ENCODE peak calls at places on chromosomes 2 and 18, in five cellular contexts. One of them, this sample, is unnamed.
A peak's percentile ranks its signal among the peaks of the same experiment; 100 is the strongest.

GRCh38 chr2:236859896-236860295 is 225.8 kb upstream of the COPS8 start:
- DNase-seq in GM13977: no peak
- DNase-seq in Kasumi-1: no peak
- DNase-seq in NCI-H345: no peak
- DNase-seq in NCI-H1417 treated with DMSO at 0.1 percent for 48 hours: no peak
- DNase-seq in this sample: no peak

GRCh38 chr18:3321133-3321812 is 59.3 kb downstream of the MYL12B start:
- DNase-seq in GM13977: no peak
- DNase-seq in Kasumi-1: no peak
- DNase-seq in NCI-H345: no peak
- DNase-seq in NCI-H1417 treated with DMSO at 0.1 percent for 48 hours: no peak
- DNase-seq in this sample: no peak

GRCh38 chr2:191045141-191045540 is 31.2 kb upstream of the STAT1 start:
- DNase-seq in GM13977: no peak
- DNase-seq in Kasumi-1: no peak
- DNase-seq in NCI-H345: no peak
- DNase-seq in NCI-H1417 treated with DMSO at 0.1 percent for 48 hours: no peak
- DNase-seq in this sample: no peak

GRCh38 chr2:37629529-37629928 is 41.9 kb downstream of the CDC42EP3 start:
- DNase-seq in GM13977: no peak
- DNase-seq in Kasumi-1: no peak
- DNase-seq in NCI-H345: no peak
- DNase-seq in NCI-H1417 treated with DMSO at 0.1 percent for 48 hours: no peak
- DNase-seq in this sample: no peak

GRCh38 chr2:43041661-43042360 is 184.6 kb downstream of the ZFP36L2 start:
- DNase-seq in GM13977: no peak
- DNase-seq in Kasumi-1: no peak
- DNase-seq in NCI-H345: no peak
- DNase-seq in NCI-H1417 treated with DMSO at 0.1 percent for 48 hours: no peak
- DNase-seq in this sample: no peak

GRCh38 chr2:128313076-128313836 is 5.4 kb downstream of the HS6ST1 start:
- DNase-seq in GM13977: no peak
- DNase-seq in Kasumi-1: no peak
- DNase-seq in NCI-H345: no peak
- DNase-seq in NCI-H1417 treated with DMSO at 0.1 percent for 48 hours: no peak
- DNase-seq in this sample: no peak

GRCh38 chr2:182359027-182360011 is 67.5 kb downstream of the PDE1A start:
- DNase-seq in GM13977: no peak
- DNase-seq in Kasumi-1: no peak
- DNase-seq in NCI-H345: no peak
- DNase-seq in NCI-H1417 treated with DMSO at 0.1 percent for 48 hours: no peak
- DNase-seq in this sample: no peak

GRCh38 chr2:223545830-223546229 is 56.3 kb downstream of the SCG2 start:
- DNase-seq in GM13977: no peak
- DNase-seq in Kasumi-1: no peak
- DNase-seq in NCI-H345: no peak
- DNase-seq in NCI-H1417 treated with DMSO at 0.1 percent for 48 hours: no peak
- DNase-seq in this sample: no peak

GRCh38 chr18:32542221-32542798 is 71.6 kb upstream of the GAREM1 start:
- DNase-seq in GM13977: no peak
- DNase-seq in Kasumi-1: no peak
- DNase-seq in NCI-H345: peak; percentile 14
- DNase-seq in NCI-H1417 treated with DMSO at 0.1 percent for 48 hours: no peak
- DNase-seq in this sample: no peak

GRCh38 chr18:36298113-36298701 is 694 bp downstream of the FHOD3 start:
- DNase-seq in GM13977: peak; percentile 56
- DNase-seq in Kasumi-1: no peak
- DNase-seq in NCI-H345: peak; percentile 51
- DNase-seq in NCI-H1417 treated with DMSO at 0.1 percent for 48 hours: no peak
- DNase-seq in this sample: no peak

GRCh38 chr18:26046419-26047077 is 43.9 kb downstream of the SS18 start:
- DNase-seq in GM13977: no peak
- DNase-seq in Kasumi-1: no peak
- DNase-seq in NCI-H345: no peak
- DNase-seq in NCI-H1417 treated with DMSO at 0.1 percent for 48 hours: peak; percentile 4
- DNase-seq in this sample: no peak

GRCh38 chr2:52710810-52711618 is 1056.6 kb upstream of the CHAC2 start:
- DNase-seq in GM13977: no peak
- DNase-seq in Kasumi-1: no peak
- DNase-seq in NCI-H345: no peak
- DNase-seq in NCI-H1417 treated with DMSO at 0.1 percent for 48 hours: no peak
- DNase-seq in this sample: no peak